ENCODE peak calls at places on chromosomes 16 and 17, in eight cellular contexts. One of them, this sample, is unnamed.

GRCh38 chr17:56908061-56908542 is 5.7 kb downstream of the TRIM25 start:
- DNase-seq in PC-3: peak
- DNase-seq in MM.1S: peak
- DNase-seq in SK-N-SH: no peak
- DNase-seq in OCI-LY7: peak
- DNase-seq in HCT116: no peak
- DNase-seq in GM23248: no peak
- DNase-seq in hepatocyte: no peak
- DNase-seq in this sample: no peak

GRCh38 chr17:8109669-8110455 is 8.5 kb downstream of the ALOXE3 start:
- DNase-seq in HCT116: no peak
- DNase-seq in hepatocyte: peak
- DNase-seq in OCI-LY7: peak
- DNase-seq in PC-3: peak
- DNase-seq in MM.1S: peak
- DNase-seq in GM23248: peak
- DNase-seq in SK-N-SH: peak
- DNase-seq in this sample: peak

GRCh38 chr16:68707341-68708152 is 29.5 kb upstream of the CDH1 start:
- DNase-seq in SK-N-SH: no peak
- DNase-seq in PC-3: peak
- DNase-seq in OCI-LY7: no peak
- DNase-seq in HCT116: peak
- DNase-seq in GM23248: no peak
- DNase-seq in hepatocyte: peak
- DNase-seq in MM.1S: no peak
- DNase-seq in this sample: peak

GRCh38 chr17:49779730-49780220 is 8.7 kb upstream of the KAT7 start:
- DNase-seq in HCT116: peak
- DNase-seq in hepatocyte: peak
- DNase-seq in OCI-LY7: peak
- DNase-seq in GM23248: peak
- DNase-seq in SK-N-SH: peak
- DNase-seq in MM.1S: peak
- DNase-seq in PC-3: peak
- DNase-seq in this sample: peak

GRCh38 chr17:77501101-77501566 is 360.4 kb downstream of the SEC14L1 start:
- DNase-seq in OCI-LY7: peak
- DNase-seq in MM.1S: peak
- DNase-seq in SK-N-SH: peak
- DNase-seq in hepatocyte: peak
- DNase-seq in PC-3: peak
- DNase-seq in HCT116: no peak
- DNase-seq in GM23248: peak
- DNase-seq in this sample: peak

GRCh38 chr16:30552956-30553355 is 5.2 kb downstream of the ZNF764 start:
- DNase-seq in hepatocyte: no peak
- DNase-seq in HCT116: no peak
- DNase-seq in PC-3: no peak
- DNase-seq in MM.1S: no peak
- DNase-seq in OCI-LY7: no peak
- DNase-seq in SK-N-SH: no peak
- DNase-seq in GM23248: no peak
- DNase-seq in this sample: no peak

GRCh38 chr16:57134982-57135381 is 42.6 kb downstream of the CPNE2 start:
- DNase-seq in hepatocyte: no peak
- DNase-seq in GM23248: no peak
- DNase-seq in PC-3: peak
- DNase-seq in SK-N-SH: no peak
- DNase-seq in OCI-LY7: peak
- DNase-seq in MM.1S: peak
- DNase-seq in HCT116: no peak
- DNase-seq in this sample: no peak

GRCh38 chr16:53257001-53257400 is 177.3 kb upstream of the RBL2 start:
- DNase-seq in OCI-LY7: no peak
- DNase-seq in PC-3: peak
- DNase-seq in HCT116: no peak
- DNase-seq in MM.1S: no peak
- DNase-seq in hepatocyte: no peak
- DNase-seq in SK-N-SH: no peak
- DNase-seq in GM23248: peak
- DNase-seq in this sample: no peak

GRCh38 chr16:56950881-56951771 is 10.6 kb upstream of the CETP start:
- DNase-seq in GM23248: peak
- DNase-seq in SK-N-SH: peak
- DNase-seq in OCI-LY7: peak
- DNase-seq in PC-3: peak
- DNase-seq in MM.1S: peak
- DNase-seq in hepatocyte: peak
- DNase-seq in HCT116: no peak
- DNase-seq in this sample: peak

GRCh38 chr17:78170692-78171590 is 2.6 kb downstream of the SYNGR2 start:
- DNase-seq in OCI-LY7: no peak
- DNase-seq in hepatocyte: no peak
- DNase-seq in HCT116: no peak
- DNase-seq in GM23248: no peak
- DNase-seq in MM.1S: no peak
- DNase-seq in SK-N-SH: no peak
- DNase-seq in PC-3: no peak
- DNase-seq in this sample: no peak

GRCh38 chr17:46942441-46943217 is 19.7 kb downstream of the GOSR2 start:
- DNase-seq in MM.1S: peak
- DNase-seq in SK-N-SH: peak
- DNase-seq in hepatocyte: peak
- DNase-seq in HCT116: peak
- DNase-seq in OCI-LY7: peak
- DNase-seq in GM23248: peak
- DNase-seq in PC-3: peak
- DNase-seq in this sample: peak

GRCh38 chr17:46940692-46941404 is 17.9 kb downstream of the GOSR2 start:
- DNase-seq in hepatocyte: peak
- DNase-seq in OCI-LY7: peak
- DNase-seq in MM.1S: peak
- DNase-seq in GM23248: peak
- DNase-seq in PC-3: peak
- DNase-seq in SK-N-SH: peak
- DNase-seq in HCT116: peak
- DNase-seq in this sample: peak

GRCh38 chr17:46944931-46945330 is 22.0 kb downstream of the GOSR2 start:
- DNase-seq in PC-3: peak
- DNase-seq in OCI-LY7: no peak
- DNase-seq in hepatocyte: no peak
- DNase-seq in MM.1S: no peak
- DNase-seq in GM23248: peak
- DNase-seq in HCT116: no peak
- DNase-seq in SK-N-SH: no peak
- DNase-seq in this sample: no peak

GRCh38 chr17:46943218-46943510 is 20.2 kb downstream of the GOSR2 start:
- DNase-seq in OCI-LY7: no peak
- DNase-seq in SK-N-SH: no peak
- DNase-seq in MM.1S: no peak
- DNase-seq in hepatocyte: no peak
- DNase-seq in GM23248: no peak
- DNase-seq in HCT116: no peak
- DNase-seq in PC-3: no peak
- DNase-seq in this sample: no peak

DNA sequence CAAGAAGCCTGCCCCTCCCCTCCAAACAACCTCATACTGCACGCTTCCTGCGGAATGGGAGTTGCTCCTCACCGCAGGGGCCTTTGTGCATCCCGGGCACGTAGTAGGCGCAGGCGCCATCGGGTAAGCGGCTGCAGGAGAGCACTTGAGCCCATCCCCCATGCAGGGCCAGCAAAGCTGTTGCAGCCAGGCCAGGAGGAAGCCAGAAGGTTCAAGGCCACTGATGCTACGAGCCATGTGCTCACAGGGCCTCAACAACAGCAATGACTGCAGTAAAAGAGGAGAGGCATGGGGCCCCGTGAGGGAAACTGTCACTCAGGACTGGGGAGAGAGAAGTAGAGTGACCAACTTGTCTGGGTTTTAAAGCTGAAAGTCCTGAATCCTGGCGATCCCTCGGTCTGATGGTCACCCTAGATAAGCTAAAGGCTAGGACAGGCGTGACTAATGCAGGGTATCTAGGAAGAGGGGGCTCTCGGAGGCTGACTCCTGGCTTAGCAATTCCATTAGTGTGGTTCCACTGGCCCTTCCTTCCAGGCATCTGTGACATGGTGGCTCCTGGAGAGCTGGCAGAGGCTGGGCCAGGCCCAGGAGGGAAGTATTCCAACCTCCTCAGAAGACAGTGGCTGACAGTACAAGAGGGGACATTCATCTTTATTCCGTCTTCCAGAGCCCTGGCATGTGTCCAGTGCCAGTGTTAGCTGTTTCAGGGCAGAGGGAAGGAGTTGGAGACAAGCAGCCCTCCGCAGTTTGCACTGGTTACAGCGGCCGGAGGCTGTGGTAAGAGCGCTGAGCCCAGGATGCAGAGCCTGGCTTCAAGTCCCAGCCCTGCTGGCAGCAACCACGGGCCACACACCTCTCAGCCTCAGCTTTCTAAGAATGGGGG is 20.8 kb downstream of the GOSR2 start:
- DNase-seq in OCI-LY7: no peak
- DNase-seq in SK-N-SH: peak
- DNase-seq in MM.1S: no peak
- DNase-seq in PC-3: peak
- DNase-seq in GM23248: peak
- DNase-seq in HCT116: no peak
- DNase-seq in hepatocyte: peak
- DNase-seq in this sample: peak
- TF ChIP-seq EZH2phosphoT487 in OCI-LY7: no peak
- TF ChIP-seq EZH2phosphoT487 in SK-N-SH: no peak
- TF ChIP-seq EZH2phosphoT487 in MM.1S: no peak
- TF ChIP-seq EZH2phosphoT487 in PC-3: no peak
- TF ChIP-seq EZH2phosphoT487 in GM23248: no peak
- TF ChIP-seq EZH2phosphoT487 in HCT116: no peak
- TF ChIP-seq EZH2phosphoT487 in hepatocyte: no peak
- TF ChIP-seq EZH2phosphoT487 in this sample: no peak

DNA sequence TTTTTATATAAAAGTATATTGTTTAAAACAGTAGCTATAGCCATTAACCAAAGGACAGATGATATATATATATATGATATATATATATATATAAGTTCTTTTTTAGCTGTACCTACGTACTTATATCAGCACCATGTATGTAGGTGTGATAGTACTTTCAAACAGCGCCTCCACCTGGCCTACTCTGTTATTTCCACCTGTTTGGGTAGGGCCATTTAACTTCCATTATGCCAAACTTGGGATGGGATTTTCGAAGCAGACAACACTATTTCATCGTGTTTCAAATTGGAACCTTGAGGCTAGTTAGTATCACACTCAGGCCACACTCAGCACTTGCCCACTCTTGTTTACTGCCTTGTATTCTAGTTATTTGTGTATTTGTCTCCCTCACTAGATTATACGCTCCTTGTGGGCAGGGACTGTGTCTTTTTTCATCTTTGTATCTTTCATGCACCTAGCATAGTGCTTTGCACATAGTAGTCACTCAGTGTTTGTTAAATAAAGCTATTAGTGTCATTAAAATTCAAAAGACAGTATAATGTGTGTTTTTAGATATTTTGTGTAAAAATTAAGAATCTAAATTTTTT is 11.8 kb upstream of the CLTC start:
- DNase-seq in hepatocyte: peak
- DNase-seq in OCI-LY7: peak
- DNase-seq in SK-N-SH: peak
- DNase-seq in GM23248: no peak
- DNase-seq in PC-3: peak
- DNase-seq in MM.1S: peak
- DNase-seq in HCT116: no peak
- DNase-seq in this sample: peak
- TF ChIP-seq EZH2phosphoT487 in hepatocyte: no peak
- TF ChIP-seq EZH2phosphoT487 in OCI-LY7: no peak
- TF ChIP-seq EZH2phosphoT487 in SK-N-SH: no peak
- TF ChIP-seq EZH2phosphoT487 in GM23248: no peak
- TF ChIP-seq EZH2phosphoT487 in PC-3: no peak
- TF ChIP-seq EZH2phosphoT487 in MM.1S: no peak
- TF ChIP-seq EZH2phosphoT487 in HCT116: no peak
- TF ChIP-seq EZH2phosphoT487 in this sample: no peak

GRCh38 chr17:80722656-80723055 is 178.0 kb downstream of the RPTOR start:
- DNase-seq in hepatocyte: no peak
- DNase-seq in OCI-LY7: no peak
- DNase-seq in GM23248: no peak
- DNase-seq in HCT116: no peak
- DNase-seq in SK-N-SH: no peak
- DNase-seq in MM.1S: no peak
- DNase-seq in PC-3: no peak
- DNase-seq in this sample: no peak

GRCh38 chr17:80725532-80725931 is 180.9 kb downstream of the RPTOR start:
- DNase-seq in GM23248: peak
- DNase-seq in MM.1S: no peak
- DNase-seq in SK-N-SH: peak
- DNase-seq in PC-3: no peak
- DNase-seq in OCI-LY7: no peak
- DNase-seq in HCT116: no peak
- DNase-seq in hepatocyte: no peak
- DNase-seq in this sample: no peak

GRCh38 chr17:80727409-80727755 is 182.7 kb downstream of the RPTOR start:
- DNase-seq in GM23248: no peak
- DNase-seq in OCI-LY7: no peak
- DNase-seq in PC-3: no peak
- DNase-seq in SK-N-SH: no peak
- DNase-seq in MM.1S: no peak
- DNase-seq in hepatocyte: no peak
- DNase-seq in HCT116: no peak
- DNase-seq in this sample: no peak

GRCh38 chr17:80726558-80727408 is 182.1 kb downstream of the RPTOR start:
- DNase-seq in PC-3: no peak
- DNase-seq in OCI-LY7: no peak
- DNase-seq in hepatocyte: no peak
- DNase-seq in SK-N-SH: no peak
- DNase-seq in GM23248: no peak
- DNase-seq in MM.1S: no peak
- DNase-seq in HCT116: no peak
- DNase-seq in this sample: no peak

GRCh38 chr17:80724723-80725388 is 180.2 kb downstream of the RPTOR start:
- DNase-seq in SK-N-SH: peak
- DNase-seq in OCI-LY7: no peak
- DNase-seq in hepatocyte: peak
- DNase-seq in PC-3: peak
- DNase-seq in HCT116: peak
- DNase-seq in MM.1S: no peak
- DNase-seq in GM23248: peak
- DNase-seq in this sample: no peak
- TF ChIP-seq EZH2phosphoT487 in SK-N-SH: no peak
- TF ChIP-seq EZH2phosphoT487 in OCI-LY7: no peak
- TF ChIP-seq EZH2phosphoT487 in hepatocyte: no peak
- TF ChIP-seq EZH2phosphoT487 in PC-3: no peak
- TF ChIP-seq EZH2phosphoT487 in HCT116: no peak
- TF ChIP-seq EZH2phosphoT487 in MM.1S: no peak
- TF ChIP-seq EZH2phosphoT487 in GM23248: no peak
- TF ChIP-seq EZH2phosphoT487 in this sample: no peak

GRCh38 chr16:67236551-67237395 is 9.8 kb downstream of the TMEM208 start:
- DNase-seq in PC-3: peak
- DNase-seq in SK-N-SH: peak
- DNase-seq in HCT116: peak
- DNase-seq in hepatocyte: peak
- DNase-seq in MM.1S: peak
- DNase-seq in OCI-LY7: peak
- DNase-seq in GM23248: peak
- DNase-seq in this sample: peak
- TF ChIP-seq EZH2phosphoT487 in PC-3: no peak
- TF ChIP-seq EZH2phosphoT487 in SK-N-SH: no peak
- TF ChIP-seq EZH2phosphoT487 in HCT116: no peak
- TF ChIP-seq EZH2phosphoT487 in hepatocyte: no peak
- TF ChIP-seq EZH2phosphoT487 in MM.1S: no peak
- TF ChIP-seq EZH2phosphoT487 in OCI-LY7: no peak
- TF ChIP-seq EZH2phosphoT487 in GM23248: no peak
- TF ChIP-seq EZH2phosphoT487 in this sample: no peak

GRCh38 chr16:27650073-27650701 is 100.2 kb downstream of the KATNIP start:
- DNase-seq in MM.1S: no peak
- DNase-seq in PC-3: no peak
- DNase-seq in hepatocyte: peak
- DNase-seq in HCT116: no peak
- DNase-seq in SK-N-SH: no peak
- DNase-seq in OCI-LY7: no peak
- DNase-seq in GM23248: no peak
- DNase-seq in this sample: no peak
- TF ChIP-seq EZH2phosphoT487 in MM.1S: no peak
- TF ChIP-seq EZH2phosphoT487 in PC-3: no peak
- TF ChIP-seq EZH2phosphoT487 in hepatocyte: no peak
- TF ChIP-seq EZH2phosphoT487 in HCT116: no peak
- TF ChIP-seq EZH2phosphoT487 in SK-N-SH: no peak
- TF ChIP-seq EZH2phosphoT487 in OCI-LY7: no peak
- TF ChIP-seq EZH2phosphoT487 in GM23248: no peak
- TF ChIP-seq EZH2phosphoT487 in this sample: no peak

This sample was measured in neural progenitor cell.